ENCODE peak calls at places on chromosomes 12 and 14, in nine cellular contexts. O, U, H, B, I, S, X, C and R are unnamed samples.

GRCh38 chr14:102655154-102655553 is 62.7 kb downstream of the RCOR1 start:
- DNase-seq in H (no peak), C (no peak), S (no peak), U (no peak), O (no peak), I (no peak), X (no peak), B (peak; percentile 23), R (peak; percentile 27)

GRCh38 chr14:21721504-21721903 is 47.9 kb upstream of the OR4E1 start:
- DNase-seq in B (no peak), I (no peak), H (no peak), O (no peak), S (no peak), U (no peak), X (no peak), C (no peak), R (no peak)

GRCh38 chr14:93708311-93708734 is 80.0 kb downstream of the PRIMA1 start:
- DNase-seq in H (no peak), I (no peak), S (no peak), U (no peak), X (no peak), C (no peak), B (no peak), O (no peak), R (no peak)

GRCh38 chr12:81231574-81232368 is 153.9 kb downstream of the ACSS3 start:
- DNase-seq in I (peak; percentile 67), O (no peak), U (no peak), C (no peak), X (no peak), H (no peak), S (no peak), B (no peak), R (no peak)

GRCh38 chr14:95765016-95765415 is 51.1 kb upstream of the TCL1A start:
- DNase-seq in H (no peak), O (no peak), B (no peak), I (no peak), S (no peak), U (no peak), X (no peak), C (no peak), R (no peak)

GRCh38 chr14:20262642-20263128 is 23.6 kb downstream of the OR11H4 start:
- DNase-seq in H (no peak), B (no peak), S (no peak), I (no peak), C (no peak), X (no peak), U (no peak), O (no peak), R (no peak)

GRCh38 chr12:45268672-45269406 is 52.9 kb downstream of the ANO6 start:
- DNase-seq in U (peak; percentile 89), X (no peak), I (peak; percentile 8), C (no peak), H (no peak), B (peak; percentile 75), S (peak; percentile 87), O (no peak), R (peak; percentile 24)

GRCh38 chr12:130198663-130199060 is 36.4 kb downstream of the FZD10 start:
- DNase-seq in O (no peak), H (no peak), C (no peak), B (no peak), S (no peak), X (no peak), I (no peak), U (peak; percentile 58), R (no peak)